ENCODE peak calls at places on chromosomes 1 and 21, in five cellular contexts. W, S, N, R and L are unnamed samples.

GRCh38 chr1:18491168-18491567 is 10.4 kb downstream of the KLHDC7A start:
- DNase-seq in W (no peak), N (no peak), R (no peak), S (no peak), L (no peak)

GRCh38 chr1:48960304-48960703 is 183.6 kb upstream of the BEND5 start:
- DNase-seq in R (no peak), W (no peak), N (no peak), S (no peak), L (no peak)

GRCh38 chr1:194935864-194936263 is 1672.4 kb downstream of the KCNT2 start:
- DNase-seq in R (no peak), W (no peak), N (no peak), S (no peak), L (no peak)

GRCh38 chr1:160030657-160031367 is 978 bp downstream of the PIGM start:
- DNase-seq in N (no peak), W (no peak), S (peak), R (no peak), L (peak)

GRCh38 chr1:35748326-35748725 is 21.5 kb downstream of the CLSPN start:
- DNase-seq in R (no peak), N (no peak), S (peak), W (no peak), L (no peak)

GRCh38 chr1:20552728-20553571 is 577 bp downstream of the FAM43B start:
- DNase-seq in N (no peak), R (peak), S (peak), W (no peak), L (no peak)

GRCh38 chr1:84782311-84782771 is 92.1 kb upstream of the SSX2IP start:
- DNase-seq in S (no peak), N (no peak), W (peak), R (peak), L (peak)

GRCh38 chr1:162019006-162019405 is 4.7 kb downstream of the OLFML2B start:
- DNase-seq in S (peak), N (peak), R (no peak), W (no peak), L (no peak)

GRCh38 chr1:239125027-239125426 is 261.3 kb upstream of the CHRM3 start:
- DNase-seq in R (no peak), N (no peak), S (no peak), W (no peak), L (no peak)

GRCh38 chr21:41519806-41520559 is 12.0 kb upstream of the TMPRSS2 start:
- DNase-seq in R (no peak), W (no peak), S (no peak), N (no peak), L (no peak)

GRCh38 chr1:88566615-88567387 is 117.3 kb upstream of the PKN2 start:
- DNase-seq in R (no peak), N (no peak), W (no peak), S (no peak), L (no peak)

GRCh38 chr1:180268556-180269044 is 38.5 kb downstream of the LHX4 start:
- DNase-seq in S (no peak), N (no peak), R (no peak), W (no peak), L (no peak)

GRCh38 chr1:167090289-167090942 is at the start of gene GPA33:
- DNase-seq in N (no peak), S (no peak), W (no peak), R (no peak), L (peak)

GRCh38 chr1:150928286-150928685 is 2.1 kb downstream of the SETDB1 start:
- DNase-seq in S (no peak), R (no peak), N (no peak), W (no peak), L (no peak)

GRCh38 chr1:29706936-29707335 is 470.6 kb downstream of the PTPRU start:
- DNase-seq in R (peak), W (no peak), S (peak), N (no peak), L (no peak)

GRCh38 chr1:54774820-54775498 is 10.6 kb upstream of the PARS2 start:
- DNase-seq in R (peak), W (no peak), S (no peak), N (no peak), L (no peak)

GRCh38 chr1:56509713-56510641 is 69.4 kb downstream of the PLPP3 start:
- DNase-seq in N (no peak), S (no peak), R (peak), W (peak), L (no peak)

GRCh38 chr1:173473599-173474011 is 3.5 kb upstream of the PRDX6 start:
- DNase-seq in S (peak), R (no peak), N (no peak), W (no peak), L (no peak)

GRCh38 chr1:71561206-71561605 is 480.4 kb upstream of the ZRANB2 start:
- DNase-seq in N (no peak), S (no peak), R (no peak), W (no peak), L (no peak)

GRCh38 chr1:21143752-21144151 is 32.9 kb downstream of the EIF4G3 start:
- DNase-seq in S (no peak), N (no peak), R (no peak), W (no peak), L (no peak)

GRCh38 chr1:65952692-65953091 is 160.0 kb downstream of the PDE4B start:
- DNase-seq in W (no peak), N (no peak), S (no peak), R (no peak), L (no peak)

GRCh38 chr1:235461954-235462353 is 42.3 kb downstream of the B3GALNT2 start:
- DNase-seq in R (no peak), N (no peak), S (no peak), W (no peak), L (no peak)

GRCh38 chr1:61524206-61524605 is 200.7 kb downstream of the TM2D1 start:
- DNase-seq in R (no peak), N (no peak), W (no peak), S (no peak), L (no peak)

GRCh38 chr1:15201849-15202551 is 45.0 kb upstream of the FHAD1 start:
- DNase-seq in W (no peak), N (no peak), R (no peak), S (no peak), L (peak)

GRCh38 chr1:161840363-161840762 is 74.2 kb downstream of the ATF6 start:
- DNase-seq in W (no peak), S (no peak), R (no peak), N (no peak), L (no peak)

GRCh38 chr21:33023574-33024277 is 2.0 kb upstream of the OLIG2 start:
- DNase-seq in W (no peak), N (no peak), R (no peak), S (no peak), L (no peak)

GRCh38 chr1:190102757-190103326 is 374.8 kb downstream of the BRINP3 start:
- DNase-seq in R (no peak), W (no peak), N (no peak), S (no peak), L (no peak)

GRCh38 chr1:244318512-244318911 is 133.2 kb downstream of the ADSS2 start:
- DNase-seq in R (no peak), N (no peak), W (no peak), S (no peak), L (no peak)

GRCh38 chr1:156465747-156466365 is 34.7 kb downstream of the MEF2D start:
- DNase-seq in W (no peak), R (peak), S (no peak), N (no peak), L (no peak)

GRCh38 chr1:154661110-154661509 is 53.1 kb upstream of the ADAR start:
- DNase-seq in N (no peak), S (no peak), W (no peak), R (no peak), L (no peak)

GRCh38 chr1:21670956-21671902 is 2.1 kb upstream of the RAP1GAP start:
- DNase-seq in W (no peak), R (no peak), N (no peak), S (no peak), L (no peak)

GRCh38 chr1:204448321-204448964 is 36.8 kb upstream of the PPP1R15B start:
- DNase-seq in S (peak), N (no peak), R (no peak), W (no peak), L (peak)

GRCh38 chr1:159014003-159014571 is 4.4 kb downstream of the IFI16 start:
- DNase-seq in S (no peak), R (no peak), N (no peak), W (no peak), L (no peak)
- H3K4me3 ChIP-seq in S (no peak), R (no peak), N (no peak), W (peak), L (no peak)

GRCh38 chr1:228396770-228397453 is 9.7 kb downstream of the TRIM11 start:
- DNase-seq in W (no peak), N (no peak), S (no peak), R (no peak), L (no peak)
- H3K4me3 ChIP-seq in W (no peak), N (no peak), S (no peak), R (no peak), L (no peak)

DNA sequence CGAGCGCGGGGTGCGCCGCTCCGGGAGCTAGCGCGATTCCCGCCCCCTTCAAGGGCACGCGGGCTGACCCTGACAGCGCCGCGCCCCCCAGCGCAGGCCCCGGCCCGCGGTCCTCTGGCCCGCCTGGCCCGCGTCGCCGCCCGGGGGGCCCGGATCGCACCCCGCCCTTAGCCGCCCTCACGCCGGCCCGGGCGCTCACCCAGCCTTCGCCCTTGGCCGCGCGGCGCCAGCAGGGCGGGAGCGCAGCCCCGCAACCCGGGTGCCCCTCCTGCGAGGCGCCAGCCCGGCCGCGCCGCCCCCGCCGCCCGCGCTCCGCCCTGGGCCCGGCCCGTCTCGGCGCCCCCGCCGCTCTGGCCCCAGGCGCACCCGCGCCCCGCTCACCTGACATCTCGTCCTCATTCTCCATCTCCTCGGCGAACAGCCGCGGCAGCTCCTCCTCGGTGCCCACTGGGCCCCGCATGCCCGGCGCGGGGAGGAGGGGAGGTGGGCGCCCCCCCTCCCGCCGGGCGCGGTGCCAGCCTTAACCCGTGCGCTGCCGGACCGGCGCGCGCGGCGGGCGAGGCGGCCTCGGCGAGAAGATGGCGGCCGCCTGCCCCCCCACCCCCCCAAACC is 451 bp downstream of the CHD5 start:
- DNase-seq in W (no peak), S (no peak), R (no peak), N (no peak), L (no peak)
- H3K4me3 ChIP-seq in W (peak), S (no peak), R (peak), N (no peak), L (no peak)

DNA sequence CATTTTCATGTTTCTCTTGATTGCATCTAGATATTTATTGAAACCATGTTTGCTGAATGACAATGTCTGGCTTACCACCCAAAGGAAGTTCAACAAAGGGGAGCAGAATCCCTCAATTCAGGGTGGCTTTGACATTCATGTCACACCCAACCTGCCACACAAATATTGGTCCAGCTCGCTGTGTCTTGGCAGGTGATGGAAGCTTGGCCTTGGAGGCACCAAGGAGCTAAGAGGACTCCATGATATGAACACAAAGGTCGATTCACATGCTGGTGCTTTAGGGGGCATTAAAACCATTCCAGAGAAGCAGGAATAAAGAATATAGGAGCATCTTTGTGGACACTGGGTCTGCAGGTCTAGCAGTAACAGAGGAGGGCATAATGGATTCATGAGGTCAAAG is 114.8 kb downstream of the RUNX1 start:
- DNase-seq in R (no peak), S (no peak), W (no peak), N (no peak), L (no peak)
- H3K4me3 ChIP-seq in R (no peak), S (no peak), W (no peak), N (no peak), L (no peak)

GRCh38 chr21:44484498-44485253 is 29.4 kb downstream of the LRRC3 start:
- DNase-seq in S (no peak), N (no peak), R (no peak), W (no peak), L (no peak)

GRCh38 chr21:44487831-44488230 is 32.5 kb downstream of the LRRC3 start:
- DNase-seq in W (no peak), R (peak), N (no peak), S (no peak), L (no peak)

GRCh38 chr21:44485254-44485793 is 30.0 kb downstream of the LRRC3 start:
- DNase-seq in R (no peak), N (no peak), S (no peak), W (no peak), L (no peak)

GRCh38 chr21:44485796-44486195 is 30.5 kb downstream of the LRRC3 start:
- DNase-seq in R (no peak), W (no peak), S (no peak), N (no peak), L (no peak)

GRCh38 chr21:44486302-44486701 is 31.0 kb downstream of the LRRC3 start:
- DNase-seq in N (no peak), R (no peak), W (no peak), S (no peak), L (no peak)
- H3K4me3 ChIP-seq in N (no peak), R (no peak), W (peak), S (no peak), L (no peak)

DNA sequence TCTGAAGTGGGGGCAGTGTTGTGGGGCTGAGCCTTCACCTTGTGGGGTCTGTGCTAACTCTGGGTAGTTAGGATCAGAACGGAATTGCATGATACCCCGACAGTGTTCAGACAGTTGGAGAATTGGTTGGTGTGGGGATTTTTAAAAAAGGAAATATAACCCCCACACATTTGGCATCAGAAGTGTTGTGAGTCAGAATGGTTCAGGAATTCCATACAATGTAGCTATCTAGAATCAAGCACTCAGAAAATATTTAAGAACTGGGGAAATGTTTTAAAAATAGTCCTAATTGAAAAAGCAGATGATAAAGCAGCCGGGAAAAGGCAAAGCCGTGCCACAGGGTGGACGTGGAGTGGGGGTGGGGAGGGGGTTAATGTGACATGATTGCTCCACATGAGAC is 6.5 kb upstream of the S100A7 start:
- DNase-seq in R (no peak), N (no peak), S (no peak), W (no peak), L (no peak)
- H3K4me3 ChIP-seq in R (no peak), N (no peak), S (no peak), W (no peak), L (no peak)